ENCODE peak calls at places on chromosomes 7 and 10, in four cellular contexts. One of them, this sample, is unnamed.

GRCh38 chr10:22002531-22003110 is 909 bp downstream of the DNAJC1 start:
- DNase-seq in suprapubic skin: no peak
- DNase-seq in lower leg skin: no peak
- DNase-seq in heart left ventricle: no peak
- DNase-seq in this sample: peak

GRCh38 chr10:102393411-102394078 is 2.0 kb upstream of the NFKB2 start:
- DNase-seq in suprapubic skin: no peak
- DNase-seq in heart left ventricle: no peak
- DNase-seq in lower leg skin: no peak
- DNase-seq in this sample: no peak

GRCh38 chr10:88291289-88292184 is 291.6 kb downstream of the RNLS start:
- DNase-seq in heart left ventricle: no peak
- DNase-seq in suprapubic skin: no peak
- DNase-seq in lower leg skin: no peak
- DNase-seq in this sample: no peak

GRCh38 chr10:92384741-92385140 is 93.8 kb downstream of the MARCHF5 start:
- DNase-seq in heart left ventricle: no peak
- DNase-seq in lower leg skin: no peak
- DNase-seq in suprapubic skin: no peak
- DNase-seq in this sample: no peak

GRCh38 chr7:96400001-96400400 is 78.1 kb upstream of the SLC25A13 start:
- DNase-seq in heart left ventricle: no peak
- DNase-seq in lower leg skin: no peak
- DNase-seq in suprapubic skin: no peak
- DNase-seq in this sample: no peak

GRCh38 chr10:103166527-103166926 is 26.5 kb downstream of the NT5C2 start:
- DNase-seq in lower leg skin: no peak
- DNase-seq in suprapubic skin: no peak
- DNase-seq in heart left ventricle: no peak
- DNase-seq in this sample: no peak

GRCh38 chr10:87053121-87053520 is 33.0 kb downstream of the FAM25A start:
- DNase-seq in heart left ventricle: peak
- DNase-seq in lower leg skin: peak
- DNase-seq in suprapubic skin: no peak
- DNase-seq in this sample: no peak

GRCh38 chr10:22978918-22979317 is 51.1 kb downstream of the ARMC3 start:
- DNase-seq in heart left ventricle: no peak
- DNase-seq in lower leg skin: no peak
- DNase-seq in suprapubic skin: no peak
- DNase-seq in this sample: no peak

GRCh38 chr10:124680675-124681074 is 63.5 kb downstream of the FAM53B start:
- DNase-seq in suprapubic skin: no peak
- DNase-seq in lower leg skin: peak
- DNase-seq in heart left ventricle: peak
- DNase-seq in this sample: no peak

GRCh38 chr10:96570983-96571964 is 15.5 kb downstream of the TM9SF3 start:
- DNase-seq in heart left ventricle: no peak
- DNase-seq in lower leg skin: no peak
- DNase-seq in suprapubic skin: no peak
- DNase-seq in this sample: no peak

GRCh38 chr7:135993950-135994349 is 16.8 kb upstream of the MTPN start:
- DNase-seq in suprapubic skin: no peak
- DNase-seq in lower leg skin: no peak
- DNase-seq in heart left ventricle: no peak
- DNase-seq in this sample: no peak

GRCh38 chr7:139782932-139783331 is 5.1 kb upstream of the HIPK2 start:
- DNase-seq in suprapubic skin: no peak
- DNase-seq in heart left ventricle: no peak
- DNase-seq in lower leg skin: no peak
- DNase-seq in this sample: no peak

GRCh38 chr10:119306514-119306951 is 99.2 kb downstream of the GRK5 start:
- DNase-seq in heart left ventricle: no peak
- DNase-seq in lower leg skin: no peak
- DNase-seq in suprapubic skin: no peak
- DNase-seq in this sample: no peak

GRCh38 chr10:4241724-4242345 is 456.8 kb upstream of the KLF6 start:
- DNase-seq in heart left ventricle: peak
- DNase-seq in lower leg skin: no peak
- DNase-seq in suprapubic skin: no peak
- DNase-seq in this sample: peak

GRCh38 chr10:7260912-7261700 is 149.7 kb downstream of the SFMBT2 start:
- DNase-seq in suprapubic skin: no peak
- DNase-seq in heart left ventricle: no peak
- DNase-seq in lower leg skin: no peak
- DNase-seq in this sample: peak

GRCh38 chr7:34133983-34134782 is 228.8 kb downstream of the BMPER start:
- DNase-seq in suprapubic skin: no peak
- DNase-seq in lower leg skin: peak
- DNase-seq in heart left ventricle: peak
- DNase-seq in this sample: peak

GRCh38 chr7:90726623-90727022 is 130.5 kb downstream of the CDK14 start:
- DNase-seq in suprapubic skin: no peak
- DNase-seq in heart left ventricle: peak
- DNase-seq in lower leg skin: no peak
- DNase-seq in this sample: peak

GRCh38 chr7:5591547-5591899 is 167.9 kb upstream of the TNRC18 start:
- DNase-seq in lower leg skin: no peak
- DNase-seq in suprapubic skin: peak
- DNase-seq in heart left ventricle: no peak
- DNase-seq in this sample: peak

GRCh38 chr7:94039368-94040065 is 35.4 kb upstream of the BET1 start:
- DNase-seq in heart left ventricle: no peak
- DNase-seq in suprapubic skin: no peak
- DNase-seq in lower leg skin: no peak
- DNase-seq in this sample: no peak

GRCh38 chr7:390761-391410 is 100.9 kb downstream of the FOXL3 start:
- DNase-seq in suprapubic skin: peak
- DNase-seq in lower leg skin: no peak
- DNase-seq in heart left ventricle: peak
- DNase-seq in this sample: no peak

GRCh38 chr10:71837085-71837827 is 13.8 kb downstream of the PSAP start:
- DNase-seq in lower leg skin: no peak
- DNase-seq in suprapubic skin: no peak
- DNase-seq in heart left ventricle: peak
- DNase-seq in this sample: no peak

GRCh38 chr7:156402255-156402654 is 238.3 kb upstream of the RNF32 start:
- DNase-seq in lower leg skin: no peak
- DNase-seq in suprapubic skin: no peak
- DNase-seq in heart left ventricle: no peak
- DNase-seq in this sample: no peak
- H3K4me3 ChIP-seq in lower leg skin: no peak
- H3K4me3 ChIP-seq in suprapubic skin: no peak
- H3K4me3 ChIP-seq in heart left ventricle: no peak
- H3K4me3 ChIP-seq in this sample: no peak

GRCh38 chr7:157000741-157001653 is 9.5 kb downstream of the MNX1 start:
- DNase-seq in suprapubic skin: peak
- DNase-seq in heart left ventricle: no peak
- DNase-seq in lower leg skin: no peak
- DNase-seq in this sample: no peak
- H3K4me3 ChIP-seq in suprapubic skin: peak
- H3K4me3 ChIP-seq in heart left ventricle: peak
- H3K4me3 ChIP-seq in lower leg skin: no peak
- H3K4me3 ChIP-seq in this sample: no peak

DNA sequence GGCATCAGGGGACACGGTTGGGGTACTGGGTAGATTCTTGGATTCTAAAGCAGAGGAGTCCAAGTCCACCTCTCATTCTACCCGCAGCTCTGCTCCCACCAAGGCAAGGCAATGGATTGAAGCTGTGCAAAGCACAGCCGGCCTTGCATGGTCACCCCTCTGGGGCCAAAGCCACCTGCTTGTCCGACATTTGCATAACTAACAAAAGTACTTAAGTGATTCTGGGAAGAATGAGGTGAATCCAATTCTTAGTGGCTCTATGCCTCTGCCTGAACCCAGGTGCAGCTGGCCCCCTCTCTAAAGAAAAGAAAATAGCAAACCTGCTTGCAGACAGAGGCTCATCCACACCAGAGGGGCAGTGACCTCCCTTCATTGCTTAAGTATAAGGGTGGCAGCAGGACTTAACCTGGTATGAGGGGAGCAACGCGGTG is 10.7 kb upstream of the COBL start:
- DNase-seq in lower leg skin: no peak
- DNase-seq in heart left ventricle: no peak
- DNase-seq in suprapubic skin: no peak
- DNase-seq in this sample: no peak
- H3K4me3 ChIP-seq in lower leg skin: no peak
- H3K4me3 ChIP-seq in heart left ventricle: no peak
- H3K4me3 ChIP-seq in suprapubic skin: no peak
- H3K4me3 ChIP-seq in this sample: no peak

GRCh38 chr10:100737359-100738054 is 7.9 kb upstream of the PAX2 start:
- DNase-seq in suprapubic skin: no peak
- DNase-seq in heart left ventricle: no peak
- DNase-seq in lower leg skin: no peak
- DNase-seq in this sample: no peak
- H3K4me3 ChIP-seq in suprapubic skin: peak
- H3K4me3 ChIP-seq in heart left ventricle: peak
- H3K4me3 ChIP-seq in lower leg skin: no peak
- H3K4me3 ChIP-seq in this sample: no peak

GRCh38 chr7:19378340-19378704 is 233.1 kb upstream of the FERD3L start:
- DNase-seq in lower leg skin: no peak
- DNase-seq in suprapubic skin: no peak
- DNase-seq in heart left ventricle: no peak
- DNase-seq in this sample: no peak
- H3K4me3 ChIP-seq in lower leg skin: no peak
- H3K4me3 ChIP-seq in suprapubic skin: no peak
- H3K4me3 ChIP-seq in heart left ventricle: no peak
- H3K4me3 ChIP-seq in this sample: no peak

GRCh38 chr10:24206926-24207701 is 1.8 kb upstream of the KIAA1217 start:
- DNase-seq in suprapubic skin: no peak
- DNase-seq in lower leg skin: no peak
- DNase-seq in heart left ventricle: no peak
- DNase-seq in this sample: no peak

GRCh38 chr10:24209946-24210491 is 1.1 kb downstream of the KIAA1217 start:
- DNase-seq in suprapubic skin: no peak
- DNase-seq in heart left ventricle: peak
- DNase-seq in lower leg skin: peak
- DNase-seq in this sample: peak

GRCh38 chr10:24208661-24209420 is at the start of gene KIAA1217:
- DNase-seq in heart left ventricle: peak
- DNase-seq in suprapubic skin: no peak
- DNase-seq in lower leg skin: peak
- DNase-seq in this sample: peak

GRCh38 chr10:24207781-24208611 is 942 bp upstream of the KIAA1217 start:
- DNase-seq in suprapubic skin: no peak
- DNase-seq in lower leg skin: no peak
- DNase-seq in heart left ventricle: peak
- DNase-seq in this sample: peak

DNA sequence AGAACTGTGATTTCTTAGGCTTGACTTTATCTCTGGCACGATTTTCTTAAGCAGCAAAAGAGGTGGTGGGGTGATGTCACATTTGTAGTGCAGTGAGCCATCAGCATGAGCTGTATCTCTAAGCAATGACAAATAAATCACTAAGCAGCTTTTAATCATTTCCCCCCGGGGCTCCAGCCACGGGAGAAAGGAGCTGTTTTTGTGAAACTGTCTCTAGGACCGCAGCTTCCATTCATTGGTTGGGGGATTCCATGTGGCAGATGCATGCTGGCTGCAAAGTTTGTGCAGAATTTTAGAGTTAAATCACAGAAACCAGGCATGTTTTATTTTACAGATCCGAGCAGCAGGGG is 458 bp downstream of the KIAA1217 start:
- DNase-seq in suprapubic skin: no peak
- DNase-seq in lower leg skin: peak
- DNase-seq in heart left ventricle: no peak
- DNase-seq in this sample: no peak
- H3K4me3 ChIP-seq in suprapubic skin: peak
- H3K4me3 ChIP-seq in lower leg skin: no peak
- H3K4me3 ChIP-seq in heart left ventricle: peak
- H3K4me3 ChIP-seq in this sample: peak

DNA sequence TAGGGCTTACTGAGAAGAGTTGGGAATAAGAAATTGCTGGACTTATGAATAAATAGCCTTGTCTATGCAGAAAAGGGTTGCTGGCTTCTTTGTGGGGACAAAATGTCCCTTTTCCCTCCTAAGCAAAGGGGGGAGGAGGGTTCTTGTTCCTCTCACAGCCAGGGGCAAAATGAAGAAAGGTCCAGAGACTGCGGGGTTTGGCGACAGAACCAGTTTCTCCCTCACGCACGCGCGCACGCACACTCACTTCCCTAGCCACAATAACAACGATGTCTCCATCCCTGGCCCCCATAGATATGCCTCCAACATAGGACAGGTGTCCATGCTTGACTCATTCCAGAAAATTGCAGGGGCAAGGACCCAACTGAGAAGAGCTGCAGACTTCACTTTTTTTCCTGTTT is 3.3 kb downstream of the ZMIZ1 start:
- DNase-seq in suprapubic skin: no peak
- DNase-seq in heart left ventricle: no peak
- DNase-seq in lower leg skin: no peak
- DNase-seq in this sample: no peak
- H3K4me3 ChIP-seq in suprapubic skin: peak
- H3K4me3 ChIP-seq in heart left ventricle: peak
- H3K4me3 ChIP-seq in lower leg skin: no peak
- H3K4me3 ChIP-seq in this sample: peak

This sample was measured in astrocyte of the spinal cord.